ENCODE peak calls at places on chromosomes 12 and 14, in seven cellular contexts. One of them, this sample, is unnamed.

GRCh38 chr12:60197589-60197988 is 601.8 kb downstream of the SLC16A7 start:
- DNase-seq in GM23248: peak
- DNase-seq in tibial artery: no peak
- DNase-seq in HFF-Myc: no peak
- DNase-seq in cardiac fibroblast: peak
- DNase-seq in fibroblast of the aortic adventitia: peak
- DNase-seq in adrenal gland: no peak
- DNase-seq in this sample: no peak

GRCh38 chr12:76457010-76457409 is 102.6 kb downstream of the OSBPL8 start:
- DNase-seq in GM23248: no peak
- DNase-seq in cardiac fibroblast: peak
- DNase-seq in HFF-Myc: no peak
- DNase-seq in tibial artery: no peak
- DNase-seq in fibroblast of the aortic adventitia: no peak
- DNase-seq in adrenal gland: no peak
- DNase-seq in this sample: no peak

GRCh38 chr12:123264642-123265041 is 7.0 kb downstream of the CDK2AP1 start:
- DNase-seq in cardiac fibroblast: no peak
- DNase-seq in adrenal gland: no peak
- DNase-seq in tibial artery: no peak
- DNase-seq in HFF-Myc: no peak
- DNase-seq in fibroblast of the aortic adventitia: no peak
- DNase-seq in GM23248: no peak
- DNase-seq in this sample: no peak

GRCh38 chr12:42186793-42187192 is 42.1 kb upstream of the GXYLT1 start:
- DNase-seq in GM23248: no peak
- DNase-seq in cardiac fibroblast: no peak
- DNase-seq in HFF-Myc: no peak
- DNase-seq in tibial artery: no peak
- DNase-seq in fibroblast of the aortic adventitia: no peak
- DNase-seq in adrenal gland: no peak
- DNase-seq in this sample: no peak

GRCh38 chr14:61663312-61663974 is 31.9 kb upstream of the HIF1A start:
- DNase-seq in HFF-Myc: no peak
- DNase-seq in cardiac fibroblast: no peak
- DNase-seq in adrenal gland: no peak
- DNase-seq in fibroblast of the aortic adventitia: no peak
- DNase-seq in GM23248: no peak
- DNase-seq in tibial artery: no peak
- DNase-seq in this sample: no peak

GRCh38 chr14:26863736-26864135 is 265.9 kb upstream of the NOVA1 start:
- DNase-seq in tibial artery: no peak
- DNase-seq in cardiac fibroblast: peak
- DNase-seq in adrenal gland: no peak
- DNase-seq in GM23248: peak
- DNase-seq in HFF-Myc: no peak
- DNase-seq in fibroblast of the aortic adventitia: peak
- DNase-seq in this sample: peak

GRCh38 chr12:123105427-123105826 is 45.5 kb downstream of the PITPNM2 start:
- DNase-seq in HFF-Myc: no peak
- DNase-seq in cardiac fibroblast: peak
- DNase-seq in adrenal gland: no peak
- DNase-seq in GM23248: no peak
- DNase-seq in fibroblast of the aortic adventitia: no peak
- DNase-seq in tibial artery: no peak
- DNase-seq in this sample: no peak

GRCh38 chr12:113137861-113138783 is 2.6 kb upstream of the RASAL1 start:
- DNase-seq in cardiac fibroblast: no peak
- DNase-seq in adrenal gland: no peak
- DNase-seq in fibroblast of the aortic adventitia: no peak
- DNase-seq in tibial artery: no peak
- DNase-seq in GM23248: no peak
- DNase-seq in HFF-Myc: no peak
- DNase-seq in this sample: no peak

GRCh38 chr12:68276400-68276930 is 23.1 kb upstream of the IL22 start:
- DNase-seq in cardiac fibroblast: no peak
- DNase-seq in adrenal gland: no peak
- DNase-seq in GM23248: no peak
- DNase-seq in HFF-Myc: no peak
- DNase-seq in fibroblast of the aortic adventitia: no peak
- DNase-seq in tibial artery: no peak
- DNase-seq in this sample: no peak

GRCh38 chr14:71212093-71212492 is 304.8 kb downstream of the PCNX1 start:
- DNase-seq in cardiac fibroblast: no peak
- DNase-seq in adrenal gland: no peak
- DNase-seq in fibroblast of the aortic adventitia: no peak
- DNase-seq in HFF-Myc: no peak
- DNase-seq in tibial artery: no peak
- DNase-seq in GM23248: no peak
- DNase-seq in this sample: no peak

GRCh38 chr12:76375470-76375869 is 27.3 kb upstream of the BBS10 start:
- DNase-seq in cardiac fibroblast: peak
- DNase-seq in HFF-Myc: no peak
- DNase-seq in tibial artery: no peak
- DNase-seq in fibroblast of the aortic adventitia: no peak
- DNase-seq in adrenal gland: no peak
- DNase-seq in GM23248: peak
- DNase-seq in this sample: no peak

GRCh38 chr14:65229431-65230286 is 127.3 kb upstream of the MAX start:
- DNase-seq in GM23248: peak
- DNase-seq in fibroblast of the aortic adventitia: peak
- DNase-seq in tibial artery: peak
- DNase-seq in HFF-Myc: no peak
- DNase-seq in adrenal gland: peak
- DNase-seq in cardiac fibroblast: peak
- DNase-seq in this sample: no peak

GRCh38 chr14:60003991-60004390 is 84.0 kb downstream of the LRRC9 start:
- DNase-seq in HFF-Myc: no peak
- DNase-seq in tibial artery: no peak
- DNase-seq in fibroblast of the aortic adventitia: no peak
- DNase-seq in adrenal gland: no peak
- DNase-seq in cardiac fibroblast: no peak
- DNase-seq in GM23248: no peak
- DNase-seq in this sample: no peak

GRCh38 chr12:111867531-111867930 is 25.5 kb downstream of the MAPKAPK5 start:
- DNase-seq in cardiac fibroblast: no peak
- DNase-seq in HFF-Myc: no peak
- DNase-seq in fibroblast of the aortic adventitia: no peak
- DNase-seq in GM23248: no peak
- DNase-seq in tibial artery: no peak
- DNase-seq in adrenal gland: no peak
- DNase-seq in this sample: no peak

GRCh38 chr12:93727911-93728310 is 50.7 kb downstream of the CRADD start:
- DNase-seq in cardiac fibroblast: no peak
- DNase-seq in tibial artery: no peak
- DNase-seq in GM23248: no peak
- DNase-seq in fibroblast of the aortic adventitia: no peak
- DNase-seq in HFF-Myc: no peak
- DNase-seq in adrenal gland: no peak
- DNase-seq in this sample: no peak

GRCh38 chr12:39505025-39505424 is 62.1 kb upstream of the KIF21A start:
- DNase-seq in tibial artery: no peak
- DNase-seq in adrenal gland: no peak
- DNase-seq in cardiac fibroblast: peak
- DNase-seq in fibroblast of the aortic adventitia: no peak
- DNase-seq in GM23248: no peak
- DNase-seq in HFF-Myc: no peak
- DNase-seq in this sample: peak

GRCh38 chr12:53378705-53379388 is 1.1 kb upstream of the SP1 start:
- DNase-seq in tibial artery: no peak
- DNase-seq in HFF-Myc: no peak
- DNase-seq in fibroblast of the aortic adventitia: no peak
- DNase-seq in GM23248: no peak
- DNase-seq in cardiac fibroblast: no peak
- DNase-seq in adrenal gland: no peak
- DNase-seq in this sample: no peak

GRCh38 chr12:126093911-126094310 is 1028.7 kb downstream of the AACS start:
- DNase-seq in tibial artery: no peak
- DNase-seq in HFF-Myc: no peak
- DNase-seq in GM23248: peak
- DNase-seq in cardiac fibroblast: peak
- DNase-seq in fibroblast of the aortic adventitia: peak
- DNase-seq in adrenal gland: no peak
- DNase-seq in this sample: peak

GRCh38 chr12:132302466-132303358 is 26.7 kb downstream of the GALNT9 start:
- DNase-seq in tibial artery: no peak
- DNase-seq in HFF-Myc: no peak
- DNase-seq in fibroblast of the aortic adventitia: no peak
- DNase-seq in adrenal gland: no peak
- DNase-seq in GM23248: no peak
- DNase-seq in cardiac fibroblast: no peak
- DNase-seq in this sample: no peak

GRCh38 chr14:105072892-105073719 is 7.9 kb upstream of the GPR132 start:
- DNase-seq in fibroblast of the aortic adventitia: no peak
- DNase-seq in tibial artery: peak
- DNase-seq in cardiac fibroblast: no peak
- DNase-seq in HFF-Myc: no peak
- DNase-seq in GM23248: no peak
- DNase-seq in adrenal gland: no peak
- DNase-seq in this sample: no peak

GRCh38 chr14:50954811-50955372 is 10.6 kb upstream of the PYGL start:
- DNase-seq in tibial artery: no peak
- DNase-seq in cardiac fibroblast: peak
- DNase-seq in GM23248: peak
- DNase-seq in fibroblast of the aortic adventitia: peak
- DNase-seq in HFF-Myc: peak
- DNase-seq in adrenal gland: peak
- DNase-seq in this sample: peak

GRCh38 chr12:116539905-116540482 is 19.2 kb upstream of the MAP1LC3B2 start:
- DNase-seq in tibial artery: peak
- DNase-seq in cardiac fibroblast: peak
- DNase-seq in HFF-Myc: no peak
- DNase-seq in GM23248: peak
- DNase-seq in adrenal gland: peak
- DNase-seq in fibroblast of the aortic adventitia: peak
- DNase-seq in this sample: no peak

GRCh38 chr14:85387181-85387580 is 142.8 kb upstream of the FLRT2 start:
- DNase-seq in cardiac fibroblast: no peak
- DNase-seq in tibial artery: no peak
- DNase-seq in fibroblast of the aortic adventitia: no peak
- DNase-seq in adrenal gland: no peak
- DNase-seq in HFF-Myc: no peak
- DNase-seq in GM23248: no peak
- DNase-seq in this sample: no peak

GRCh38 chr14:76376878-76377523 is 1.1 kb downstream of the ESRRB start:
- DNase-seq in fibroblast of the aortic adventitia: no peak
- DNase-seq in cardiac fibroblast: no peak
- DNase-seq in HFF-Myc: no peak
- DNase-seq in GM23248: no peak
- DNase-seq in adrenal gland: no peak
- DNase-seq in tibial artery: no peak
- DNase-seq in this sample: no peak

GRCh38 chr12:76424941-76425340 is 76.7 kb upstream of the BBS10 start:
- DNase-seq in adrenal gland: no peak
- DNase-seq in cardiac fibroblast: no peak
- DNase-seq in HFF-Myc: no peak
- DNase-seq in fibroblast of the aortic adventitia: no peak
- DNase-seq in GM23248: peak
- DNase-seq in tibial artery: no peak
- DNase-seq in this sample: no peak

GRCh38 chr12:31224768-31225448 is 101.0 kb downstream of the SINHCAF start:
- DNase-seq in GM23248: no peak
- DNase-seq in cardiac fibroblast: no peak
- DNase-seq in HFF-Myc: no peak
- DNase-seq in tibial artery: no peak
- DNase-seq in fibroblast of the aortic adventitia: no peak
- DNase-seq in adrenal gland: no peak
- DNase-seq in this sample: no peak

GRCh38 chr14:56044196-56044595 is 74.0 kb upstream of the PELI2 start:
- DNase-seq in cardiac fibroblast: no peak
- DNase-seq in adrenal gland: no peak
- DNase-seq in tibial artery: no peak
- DNase-seq in fibroblast of the aortic adventitia: no peak
- DNase-seq in GM23248: no peak
- DNase-seq in HFF-Myc: no peak
- DNase-seq in this sample: no peak
- H3K4me3 ChIP-seq in cardiac fibroblast: no peak
- H3K4me3 ChIP-seq in adrenal gland: no peak
- H3K4me3 ChIP-seq in tibial artery: no peak
- H3K4me3 ChIP-seq in fibroblast of the aortic adventitia: no peak
- H3K4me3 ChIP-seq in GM23248: no peak
- H3K4me3 ChIP-seq in HFF-Myc: no peak
- H3K4me3 ChIP-seq in this sample: no peak

DNA sequence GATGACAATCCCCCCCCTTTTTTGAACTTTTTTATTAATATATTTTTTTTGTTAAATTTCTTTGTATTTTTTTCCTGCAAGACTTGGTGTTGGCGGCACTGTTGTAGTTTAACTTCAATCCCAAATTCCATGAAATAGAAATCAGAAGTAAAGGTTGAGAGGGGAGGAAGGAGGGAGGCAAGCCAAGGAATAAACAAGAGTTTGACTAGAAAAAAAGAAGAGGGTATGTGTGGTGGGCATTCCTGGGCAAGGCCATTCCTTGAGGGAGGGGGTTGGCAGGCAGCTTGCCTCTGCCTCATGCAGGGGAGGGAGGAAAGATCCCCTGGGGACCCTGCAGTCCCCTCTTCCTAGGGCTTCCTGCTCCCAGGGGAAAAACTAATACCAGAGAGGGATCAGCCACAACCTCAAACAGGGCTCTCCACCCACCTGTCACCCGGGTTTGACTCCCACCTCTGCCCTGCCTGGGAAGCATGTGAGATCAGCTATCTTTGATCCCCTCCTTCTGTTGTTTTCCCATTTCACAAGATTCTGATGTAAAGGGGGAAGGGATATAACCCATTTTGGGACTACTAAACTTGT is 519 bp upstream of the AP1G2 start:
- DNase-seq in tibial artery: no peak
- DNase-seq in HFF-Myc: no peak
- DNase-seq in fibroblast of the aortic adventitia: no peak
- DNase-seq in adrenal gland: no peak
- DNase-seq in cardiac fibroblast: no peak
- DNase-seq in GM23248: no peak
- DNase-seq in this sample: no peak
- H3K4me3 ChIP-seq in tibial artery: peak
- H3K4me3 ChIP-seq in HFF-Myc: peak
- H3K4me3 ChIP-seq in fibroblast of the aortic adventitia: no peak
- H3K4me3 ChIP-seq in adrenal gland: peak
- H3K4me3 ChIP-seq in cardiac fibroblast: peak
- H3K4me3 ChIP-seq in GM23248: peak
- H3K4me3 ChIP-seq in this sample: peak

GRCh38 chr12:70609739-70610491 is 27.3 kb downstream of the PTPRB start:
- DNase-seq in HFF-Myc: no peak
- DNase-seq in tibial artery: peak
- DNase-seq in cardiac fibroblast: peak
- DNase-seq in fibroblast of the aortic adventitia: peak
- DNase-seq in GM23248: peak
- DNase-seq in adrenal gland: peak
- DNase-seq in this sample: no peak
- H3K4me3 ChIP-seq in HFF-Myc: peak
- H3K4me3 ChIP-seq in tibial artery: peak
- H3K4me3 ChIP-seq in cardiac fibroblast: peak
- H3K4me3 ChIP-seq in fibroblast of the aortic adventitia: peak
- H3K4me3 ChIP-seq in GM23248: peak
- H3K4me3 ChIP-seq in adrenal gland: peak
- H3K4me3 ChIP-seq in this sample: peak

DNA sequence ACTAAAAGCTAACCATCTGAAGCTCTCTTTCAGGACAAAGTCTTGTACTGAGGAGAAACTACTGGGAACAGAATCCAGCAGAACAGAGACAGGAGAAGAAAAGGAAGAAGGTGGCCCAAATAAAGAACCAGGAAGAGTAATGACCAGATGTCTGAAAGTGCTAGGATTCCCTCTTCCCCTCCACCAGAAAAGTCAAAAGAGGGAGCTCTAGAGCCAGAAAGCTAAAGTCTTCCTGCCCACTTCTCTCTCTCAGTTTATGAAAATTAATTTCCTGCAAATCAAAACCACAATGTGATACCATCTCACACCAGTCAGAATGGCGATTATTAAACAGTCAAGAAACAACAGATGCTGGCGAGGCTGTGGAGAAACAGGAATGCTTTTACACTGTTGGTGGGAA is 47.2 kb downstream of the SPPL3 start:
- DNase-seq in cardiac fibroblast: peak
- DNase-seq in adrenal gland: no peak
- DNase-seq in HFF-Myc: no peak
- DNase-seq in GM23248: no peak
- DNase-seq in tibial artery: no peak
- DNase-seq in fibroblast of the aortic adventitia: no peak
- DNase-seq in this sample: no peak
- H3K4me3 ChIP-seq in cardiac fibroblast: no peak
- H3K4me3 ChIP-seq in adrenal gland: no peak
- H3K4me3 ChIP-seq in HFF-Myc: no peak
- H3K4me3 ChIP-seq in GM23248: no peak
- H3K4me3 ChIP-seq in tibial artery: no peak
- H3K4me3 ChIP-seq in fibroblast of the aortic adventitia: no peak
- H3K4me3 ChIP-seq in this sample: no peak

This sample was measured in astrocyte of the cerebellum.